ENCODE peak calls at places on chromosomes 16 and 17, in eight cellular contexts. One of them, this sample, is unnamed.

GRCh38 chr16:10200823-10201571 is 18.8 kb upstream of the GRIN2A start:
- DNase-seq in HL-60: no peak
- DNase-seq in esophagus muscularis mucosa: no peak
- DNase-seq in breast epithelium: no peak
- DNase-seq in SK-N-SH: no peak
- DNase-seq in suprapubic skin: no peak
- DNase-seq in sigmoid colon: no peak
- DNase-seq in K562: no peak
- DNase-seq in this sample: no peak

GRCh38 chr17:39208136-39208535 is 8.1 kb downstream of the RPL19 start:
- DNase-seq in HL-60: no peak
- DNase-seq in esophagus muscularis mucosa: no peak
- DNase-seq in breast epithelium: no peak
- DNase-seq in SK-N-SH: no peak
- DNase-seq in suprapubic skin: no peak
- DNase-seq in sigmoid colon: no peak
- DNase-seq in K562: no peak
- DNase-seq in this sample: no peak

GRCh38 chr17:18257268-18257681 is 1.3 kb downstream of the FLII start:
- DNase-seq in HL-60: no peak
- DNase-seq in esophagus muscularis mucosa: no peak
- DNase-seq in breast epithelium: peak; percentile 68
- DNase-seq in SK-N-SH: no peak
- DNase-seq in suprapubic skin: no peak
- DNase-seq in sigmoid colon: no peak
- DNase-seq in K562: no peak
- DNase-seq in this sample: peak; percentile 46

GRCh38 chr17:75346906-75347305 is 57.7 kb upstream of the SLC25A19 start:
- DNase-seq in HL-60: peak; percentile 61
- DNase-seq in esophagus muscularis mucosa: no peak
- DNase-seq in breast epithelium: no peak
- DNase-seq in SK-N-SH: no peak
- DNase-seq in suprapubic skin: no peak
- DNase-seq in sigmoid colon: no peak
- DNase-seq in K562: peak; percentile 79
- DNase-seq in this sample: no peak

GRCh38 chr17:79135011-79135410 is 60.4 kb downstream of the ENGASE start:
- DNase-seq in HL-60: no peak
- DNase-seq in esophagus muscularis mucosa: no peak
- DNase-seq in breast epithelium: no peak
- DNase-seq in SK-N-SH: no peak
- DNase-seq in suprapubic skin: no peak
- DNase-seq in sigmoid colon: no peak
- DNase-seq in K562: no peak
- DNase-seq in this sample: no peak

GRCh38 chr16:65154321-65154720 is 32.5 kb upstream of the CDH11 start:
- DNase-seq in HL-60: no peak
- DNase-seq in esophagus muscularis mucosa: no peak
- DNase-seq in breast epithelium: no peak
- DNase-seq in SK-N-SH: no peak
- DNase-seq in suprapubic skin: no peak
- DNase-seq in sigmoid colon: no peak
- DNase-seq in K562: no peak
- DNase-seq in this sample: no peak

GRCh38 chr16:3035972-3036725 is 595 bp downstream of the BICDL2 start:
- DNase-seq in HL-60: no peak
- DNase-seq in esophagus muscularis mucosa: no peak
- DNase-seq in breast epithelium: no peak
- DNase-seq in SK-N-SH: no peak
- DNase-seq in suprapubic skin: no peak
- DNase-seq in sigmoid colon: no peak
- DNase-seq in K562: no peak
- DNase-seq in this sample: peak; percentile 79

GRCh38 chr17:2089021-2089422 is 34.1 kb downstream of the HIC1 start:
- DNase-seq in HL-60: no peak
- DNase-seq in esophagus muscularis mucosa: no peak
- DNase-seq in breast epithelium: no peak
- DNase-seq in SK-N-SH: no peak
- DNase-seq in suprapubic skin: no peak
- DNase-seq in sigmoid colon: no peak
- DNase-seq in K562: peak; percentile 23
- DNase-seq in this sample: no peak

GRCh38 chr17:45302649-45303173 is 14.1 kb downstream of the MAP3K14 start:
- DNase-seq in HL-60: no peak
- DNase-seq in esophagus muscularis mucosa: no peak
- DNase-seq in breast epithelium: no peak
- DNase-seq in SK-N-SH: no peak
- DNase-seq in suprapubic skin: no peak
- DNase-seq in sigmoid colon: no peak
- DNase-seq in K562: no peak
- DNase-seq in this sample: no peak

GRCh38 chr17:51846561-51846960 is 312.0 kb downstream of the CA10 start:
- DNase-seq in HL-60: no peak
- DNase-seq in esophagus muscularis mucosa: no peak
- DNase-seq in breast epithelium: no peak
- DNase-seq in SK-N-SH: peak; percentile 28
- DNase-seq in suprapubic skin: no peak
- DNase-seq in sigmoid colon: no peak
- DNase-seq in K562: no peak
- DNase-seq in this sample: no peak

GRCh38 chr16:16048904-16049582 is 99.6 kb downstream of the ABCC1 start:
- DNase-seq in HL-60: no peak
- DNase-seq in esophagus muscularis mucosa: no peak
- DNase-seq in breast epithelium: no peak
- DNase-seq in SK-N-SH: no peak
- DNase-seq in suprapubic skin: no peak
- DNase-seq in sigmoid colon: no peak
- DNase-seq in K562: peak; percentile 80
- DNase-seq in this sample: no peak

GRCh38 chr16:678858-679807 is 1.1 kb upstream of the STUB1 start:
- DNase-seq in HL-60: peak; percentile 55
- DNase-seq in esophagus muscularis mucosa: no peak
- DNase-seq in breast epithelium: no peak
- DNase-seq in SK-N-SH: peak; percentile 91
- DNase-seq in suprapubic skin: peak; percentile 90
- DNase-seq in sigmoid colon: peak; percentile 90
- DNase-seq in K562: peak; percentile 75
- DNase-seq in this sample: peak; percentile 76

GRCh38 chr17:81065500-81065899 is 30.5 kb downstream of the BAIAP2 start:
- DNase-seq in HL-60: no peak
- DNase-seq in esophagus muscularis mucosa: no peak
- DNase-seq in breast epithelium: no peak
- DNase-seq in SK-N-SH: no peak
- DNase-seq in suprapubic skin: no peak
- DNase-seq in sigmoid colon: no peak
- DNase-seq in K562: no peak
- DNase-seq in this sample: peak; percentile 70

GRCh38 chr16:70157477-70158260 is 15.9 kb upstream of the CLEC18C start:
- DNase-seq in HL-60: peak; percentile 1
- DNase-seq in esophagus muscularis mucosa: peak; percentile 92
- DNase-seq in breast epithelium: no peak
- DNase-seq in SK-N-SH: peak; percentile 15
- DNase-seq in suprapubic skin: no peak
- DNase-seq in sigmoid colon: no peak
- DNase-seq in K562: peak; percentile 9
- DNase-seq in this sample: no peak
- TF ChIP-seq POLR2AphosphoS5 in HL-60: no peak
- TF ChIP-seq POLR2AphosphoS5 in esophagus muscularis mucosa: no peak
- TF ChIP-seq POLR2AphosphoS5 in breast epithelium: no peak
- TF ChIP-seq POLR2AphosphoS5 in SK-N-SH: no peak
- TF ChIP-seq POLR2AphosphoS5 in suprapubic skin: no peak
- TF ChIP-seq POLR2AphosphoS5 in sigmoid colon: no peak
- TF ChIP-seq POLR2AphosphoS5 in K562: no peak
- TF ChIP-seq POLR2AphosphoS5 in this sample: no peak

DNA sequence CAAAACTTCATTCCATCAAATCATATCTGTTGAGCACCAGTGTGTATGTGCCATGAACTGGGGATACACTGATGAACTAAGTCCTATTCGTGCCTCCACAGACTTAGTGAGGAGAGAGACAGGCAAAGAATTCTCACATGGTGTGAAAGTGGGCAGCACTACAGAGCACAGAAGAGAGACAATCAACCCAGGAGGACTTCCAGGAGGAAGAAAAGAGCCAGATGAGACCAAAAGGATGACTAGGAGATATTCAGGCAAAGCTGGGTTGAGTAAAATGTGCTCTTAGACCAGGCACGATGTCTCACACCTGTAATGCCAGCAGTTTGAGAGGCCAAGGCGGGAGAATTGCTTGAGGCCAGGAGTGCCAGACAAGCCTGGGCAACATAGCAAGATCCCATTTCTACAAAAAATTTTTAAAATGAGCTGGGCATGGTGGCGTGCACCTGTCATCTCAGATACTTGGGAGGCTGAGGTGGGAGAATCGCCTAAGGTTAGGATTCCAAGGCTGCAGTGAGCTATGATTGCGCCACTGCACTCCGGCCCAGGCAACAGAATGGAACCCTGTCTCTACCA is 30.2 kb upstream of the TNRC6A start:
- DNase-seq in HL-60: no peak
- DNase-seq in esophagus muscularis mucosa: no peak
- DNase-seq in breast epithelium: no peak
- DNase-seq in SK-N-SH: no peak
- DNase-seq in suprapubic skin: no peak
- DNase-seq in sigmoid colon: no peak
- DNase-seq in K562: no peak
- DNase-seq in this sample: no peak
- H3K27ac ChIP-seq in HL-60: no peak overlapping the region
- H3K27ac ChIP-seq in esophagus muscularis mucosa: peak overlapping the region; percentile 75
- H3K27ac ChIP-seq in breast epithelium: no peak overlapping the region
- H3K27ac ChIP-seq in SK-N-SH: no peak overlapping the region
- H3K27ac ChIP-seq in suprapubic skin: no peak overlapping the region
- H3K27ac ChIP-seq in sigmoid colon: peak overlapping the region; percentile 82
- H3K27ac ChIP-seq in K562: no peak overlapping the region
- H3K27ac ChIP-seq in this sample: peak overlapping the region; percentile 82

GRCh38 chr16:19115148-19116021 is 1.6 kb downstream of the ITPRIPL2 start:
- DNase-seq in HL-60: no peak
- DNase-seq in esophagus muscularis mucosa: no peak
- DNase-seq in breast epithelium: no peak
- DNase-seq in SK-N-SH: peak; percentile 35
- DNase-seq in suprapubic skin: peak; percentile 80
- DNase-seq in sigmoid colon: no peak
- DNase-seq in K562: no peak
- DNase-seq in this sample: no peak

GRCh38 chr16:19119564-19119963 is 5.8 kb downstream of the ITPRIPL2 start:
- DNase-seq in HL-60: no peak
- DNase-seq in esophagus muscularis mucosa: no peak
- DNase-seq in breast epithelium: no peak
- DNase-seq in SK-N-SH: no peak
- DNase-seq in suprapubic skin: no peak
- DNase-seq in sigmoid colon: no peak
- DNase-seq in K562: peak; percentile 56
- DNase-seq in this sample: no peak

GRCh38 chr16:19118938-19119431 is 5.2 kb downstream of the ITPRIPL2 start:
- DNase-seq in HL-60: peak; percentile 41
- DNase-seq in esophagus muscularis mucosa: no peak
- DNase-seq in breast epithelium: no peak
- DNase-seq in SK-N-SH: no peak
- DNase-seq in suprapubic skin: no peak
- DNase-seq in sigmoid colon: peak; percentile 81
- DNase-seq in K562: peak; percentile 83
- DNase-seq in this sample: no peak

GRCh38 chr16:19114359-19115147 is 789 bp downstream of the ITPRIPL2 start:
- DNase-seq in HL-60: no peak
- DNase-seq in esophagus muscularis mucosa: no peak
- DNase-seq in breast epithelium: peak; percentile 71
- DNase-seq in SK-N-SH: peak; percentile 25
- DNase-seq in suprapubic skin: peak; percentile 82
- DNase-seq in sigmoid colon: peak; percentile 87
- DNase-seq in K562: no peak
- DNase-seq in this sample: peak; percentile 61

DNA sequence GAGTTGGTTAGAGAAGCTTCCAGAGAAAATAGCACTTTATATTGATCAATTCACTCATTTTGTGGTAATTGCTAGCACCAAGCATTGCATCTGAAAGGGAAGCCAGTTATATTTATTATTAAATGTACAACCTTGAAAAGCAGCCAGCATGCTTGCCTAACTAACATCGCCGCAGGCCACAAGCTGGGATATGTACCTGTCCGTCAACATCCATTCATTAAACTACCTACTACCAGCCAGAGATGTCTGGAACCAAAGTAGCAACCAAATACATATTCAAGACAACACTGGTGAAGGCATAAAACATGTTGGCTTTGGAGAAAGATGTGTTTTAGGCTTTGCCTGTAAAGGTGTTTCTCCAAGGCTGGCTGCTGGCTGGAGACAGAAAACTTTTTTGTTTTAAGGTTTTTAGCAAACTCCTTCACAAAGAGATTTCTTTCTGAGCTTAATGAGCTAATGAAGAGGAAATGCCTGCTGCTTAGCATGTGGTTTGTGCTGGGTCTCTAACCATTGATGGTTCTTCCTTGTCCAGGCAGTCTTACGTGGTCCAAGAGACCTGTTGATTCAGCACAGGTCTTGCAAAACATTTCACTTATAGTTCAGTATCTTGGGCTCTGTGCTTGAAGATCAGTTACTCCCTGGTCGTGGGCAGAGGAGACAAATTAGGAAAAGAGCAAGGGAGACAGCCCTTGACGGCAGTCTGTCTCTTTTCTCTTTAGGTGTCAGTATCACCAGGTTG is 3.1 kb downstream of the ITPRIPL2 start:
- DNase-seq in HL-60: peak; percentile 24
- DNase-seq in esophagus muscularis mucosa: no peak
- DNase-seq in breast epithelium: peak; percentile 83
- DNase-seq in SK-N-SH: no peak
- DNase-seq in suprapubic skin: no peak
- DNase-seq in sigmoid colon: no peak
- DNase-seq in K562: no peak
- DNase-seq in this sample: no peak
- TF ChIP-seq POLR2AphosphoS5 in HL-60: no peak
- TF ChIP-seq POLR2AphosphoS5 in esophagus muscularis mucosa: no peak
- TF ChIP-seq POLR2AphosphoS5 in breast epithelium: no peak
- TF ChIP-seq POLR2AphosphoS5 in SK-N-SH: no peak
- TF ChIP-seq POLR2AphosphoS5 in suprapubic skin: no peak
- TF ChIP-seq POLR2AphosphoS5 in sigmoid colon: no peak
- TF ChIP-seq POLR2AphosphoS5 in K562: no peak
- TF ChIP-seq POLR2AphosphoS5 in this sample: no peak

GRCh38 chr16:28010671-28011070 is 52.8 kb downstream of the GSG1L start:
- DNase-seq in HL-60: no peak
- DNase-seq in esophagus muscularis mucosa: no peak
- DNase-seq in breast epithelium: no peak
- DNase-seq in SK-N-SH: no peak
- DNase-seq in suprapubic skin: no peak
- DNase-seq in sigmoid colon: no peak
- DNase-seq in K562: no peak
- DNase-seq in this sample: no peak

GRCh38 chr16:28012031-28012445 is 51.5 kb downstream of the GSG1L start:
- DNase-seq in HL-60: no peak
- DNase-seq in esophagus muscularis mucosa: no peak
- DNase-seq in breast epithelium: no peak
- DNase-seq in SK-N-SH: no peak
- DNase-seq in suprapubic skin: no peak
- DNase-seq in sigmoid colon: no peak
- DNase-seq in K562: peak; percentile 25
- DNase-seq in this sample: no peak

GRCh38 chr16:28013392-28013791 is 50.1 kb downstream of the GSG1L start:
- DNase-seq in HL-60: no peak
- DNase-seq in esophagus muscularis mucosa: no peak
- DNase-seq in breast epithelium: no peak
- DNase-seq in SK-N-SH: no peak
- DNase-seq in suprapubic skin: no peak
- DNase-seq in sigmoid colon: no peak
- DNase-seq in K562: no peak
- DNase-seq in this sample: no peak

GRCh38 chr16:28009586-28010373 is 53.7 kb downstream of the GSG1L start:
- DNase-seq in HL-60: no peak
- DNase-seq in esophagus muscularis mucosa: no peak
- DNase-seq in breast epithelium: no peak
- DNase-seq in SK-N-SH: no peak
- DNase-seq in suprapubic skin: no peak
- DNase-seq in sigmoid colon: no peak
- DNase-seq in K562: no peak
- DNase-seq in this sample: no peak

GRCh38 chr16:28011223-28011622 is 52.3 kb downstream of the GSG1L start:
- DNase-seq in HL-60: no peak
- DNase-seq in esophagus muscularis mucosa: no peak
- DNase-seq in breast epithelium: no peak
- DNase-seq in SK-N-SH: no peak
- DNase-seq in suprapubic skin: no peak
- DNase-seq in sigmoid colon: no peak
- DNase-seq in K562: no peak
- DNase-seq in this sample: no peak
- H3K27ac ChIP-seq in HL-60: no peak overlapping the region
- H3K27ac ChIP-seq in esophagus muscularis mucosa: no peak overlapping the region
- H3K27ac ChIP-seq in breast epithelium: no peak overlapping the region
- H3K27ac ChIP-seq in SK-N-SH: no peak overlapping the region
- H3K27ac ChIP-seq in suprapubic skin: no peak overlapping the region
- H3K27ac ChIP-seq in sigmoid colon: no peak overlapping the region
- H3K27ac ChIP-seq in K562: no peak overlapping the region
- H3K27ac ChIP-seq in this sample: no peak overlapping the region

This sample was measured in stomach.